ENCODE peak calls at places on chromosomes 16 and 17, in eight cellular contexts. Z is NCI-H1417; K is Panc1; V is GM06990; C is stimulated activated CD8-positive, alpha-beta memory T cell treated with anti-CD3 and anti-CD28 coated beads, Interleukin-12 subunit alpha, Interleukin-12 subunit beta, amount 100 ng/mL, for 4 hours; E is mesenteric fat pad; T is mucosa of descending colon; R is posterior cingulate gyrus. X is an unnamed sample.

GRCh38 chr17:77958716-77959215 is 263 bp downstream of the TNRC6C start:
- DNase-seq in R (no peak), K (no peak), C (no peak), E (no peak), V (no peak), Z (no peak), T (no peak), X (no peak)

GRCh38 chr16:28977703-28978641 is 3.4 kb downstream of the SPNS1 start:
- DNase-seq in R (no peak), V (no peak), T (peak; percentile 25), Z (no peak), E (no peak), K (peak; percentile 28), C (no peak), X (peak; percentile 54)

GRCh38 chr16:64225036-64225435 is 896.8 kb downstream of the CDH11 start:
- DNase-seq in Z (no peak), E (no peak), V (no peak), K (no peak), R (no peak), T (no peak), C (no peak), X (no peak)

GRCh38 chr17:34613064-34614019 is 34.0 kb downstream of the TMEM132E start:
- DNase-seq in K (no peak), R (no peak), Z (peak; percentile 12), C (no peak), V (no peak), E (no peak), T (peak; percentile 3), X (peak; percentile 98)

GRCh38 chr17:64783556-64784352 is 121.6 kb upstream of the SMURF2 start:
- DNase-seq in Z (no peak), T (no peak), R (no peak), V (no peak), C (no peak), K (no peak), E (peak; percentile 85), X (no peak)

GRCh38 chr17:80477647-80478478 is 1.5 kb upstream of the NPTX1 start:
- DNase-seq in E (no peak), Z (peak; percentile 30), V (no peak), R (peak; percentile 63), T (peak; percentile 17), C (no peak), K (no peak), X (peak; percentile 67)

GRCh38 chr17:81491193-81491592 is 21.4 kb downstream of the ACTG1 start:
- DNase-seq in E (no peak), V (no peak), C (no peak), T (no peak), Z (no peak), R (no peak), K (no peak), X (peak; percentile 53)

GRCh38 chr16:89194340-89195311 is 5.7 kb downstream of the SLC22A31 start:
- DNase-seq in E (no peak), K (no peak), T (no peak), Z (no peak), C (no peak), V (peak; percentile 6), R (peak; percentile 7), X (no peak)

GRCh38 chr17:81710514-81711308 is 1.4 kb upstream of the SLC25A10 start:
- DNase-seq in K (no peak), T (peak; percentile 47), C (no peak), Z (no peak), E (no peak), V (peak; percentile 36), R (no peak), X (peak; percentile 94)

GRCh38 chr17:15894913-15895658 is 49.8 kb upstream of the ADORA2B start:
- DNase-seq in R (no peak), E (peak; percentile 33), Z (no peak), C (no peak), V (no peak), K (no peak), T (no peak), X (no peak)

GRCh38 chr17:73042809-73043685 is 49.4 kb downstream of the SLC39A11 start:
- DNase-seq in V (no peak), K (no peak), Z (no peak), R (no peak), E (no peak), C (no peak), T (no peak), X (peak; percentile 28)

GRCh38 chr17:1252203-1252608 is 18.0 kb upstream of the BHLHA9 start:
- DNase-seq in V (no peak), T (peak; percentile 31), K (no peak), C (no peak), E (no peak), Z (peak; percentile 30), R (no peak), X (peak; percentile 97)

GRCh38 chr16:12345349-12345748 is 368.8 kb downstream of the SNX29 start:
- DNase-seq in C (no peak), T (no peak), K (no peak), V (no peak), R (no peak), Z (no peak), E (no peak), X (no peak)

GRCh38 chr16:11473728-11474127 is 113.0 kb downstream of the LITAF start:
- DNase-seq in Z (no peak), E (no peak), C (no peak), T (no peak), R (no peak), V (no peak), K (no peak), X (no peak)

GRCh38 chr17:80992948-80993624 is 1.4 kb downstream of the CHMP6 start:
- DNase-seq in K (no peak), R (no peak), Z (no peak), E (no peak), V (no peak), T (no peak), C (no peak), X (no peak)

GRCh38 chr16:22117666-22118065 is 25.3 kb downstream of the VWA3A start:
- DNase-seq in E (no peak), V (no peak), K (no peak), R (no peak), T (no peak), C (no peak), Z (no peak), X (peak; percentile 69)

GRCh38 chr17:65022751-65023421 is 33.7 kb downstream of the GNA13 start:
- DNase-seq in Z (peak; percentile 45), E (no peak), K (peak; percentile 36), V (peak; percentile 80), C (no peak), R (no peak), T (no peak), X (peak; percentile 39)

GRCh38 chr16:50617630-50618184 is 63.4 kb downstream of the SNX20 start:
- DNase-seq in E (no peak), R (no peak), T (no peak), Z (no peak), K (no peak), C (no peak), V (no peak), X (no peak)

GRCh38 chr17:80455784-80456183 is 20.6 kb downstream of the NPTX1 start:
- DNase-seq in R (no peak), V (no peak), C (no peak), K (no peak), T (no peak), E (no peak), Z (no peak), X (peak; percentile 26)